ENCODE peak calls at places on chromosome 9, in eight cellular contexts. B, I, F, R, W, J, P and Y are unnamed samples.
A peak's percentile ranks its signal among the peaks of the same experiment; 100 is the strongest.

GRCh38 chr9:121616356-121616755 is 35.1 kb upstream of the DAB2IP start:
- DNase-seq in P (no peak), I (no peak), F (no peak), B (no peak), W (no peak), J (no peak), R (no peak), Y (no peak)

GRCh38 chr9:131650254-131650653 is 89.6 kb downstream of the RAPGEF1 start:
- DNase-seq in I (no peak), J (no peak), P (no peak), B (no peak), R (peak; percentile 76), F (no peak), W (peak; percentile 13), Y (no peak)

GRCh38 chr9:30235564-30235963 is 2148.9 kb upstream of the ACO1 start:
- DNase-seq in P (no peak), F (no peak), I (no peak), W (no peak), R (no peak), J (no peak), B (no peak), Y (no peak)

GRCh38 chr9:7799234-7799933 is at the start of gene DMAC1:
- DNase-seq in W (peak; percentile 84), F (peak; percentile 88), B (peak; percentile 76), J (peak; percentile 16), R (peak; percentile 78), I (peak; percentile 87), P (peak; percentile 79), Y (no peak)

GRCh38 chr9:37329576-37329975 is 92.9 kb upstream of the GRHPR start:
- DNase-seq in B (no peak), F (no peak), W (peak; percentile 10), R (no peak), I (no peak), J (no peak), P (no peak), Y (no peak)

GRCh38 chr9:111108946-111109345 is 70.7 kb upstream of the LPAR1 start:
- DNase-seq in B (no peak), R (peak; percentile 28), W (peak; percentile 40), P (no peak), F (no peak), I (no peak), J (no peak), Y (no peak)

GRCh38 chr9:132808645-132809044 is 69.4 kb downstream of the AK8 start:
- DNase-seq in R (no peak), P (no peak), B (no peak), F (no peak), J (no peak), I (no peak), W (no peak), Y (no peak)

GRCh38 chr9:16964228-16964627 is 93.8 kb upstream of the BNC2 start:
- DNase-seq in F (no peak), P (no peak), B (no peak), I (no peak), W (peak; percentile 99), J (no peak), R (no peak), Y (no peak)

GRCh38 chr9:112332272-112332671 is 1.1 kb downstream of the PTBP3 start:
- DNase-seq in R (no peak), J (no peak), F (no peak), I (no peak), P (no peak), B (no peak), W (no peak), Y (no peak)

GRCh38 chr9:121780641-121781040 is 129.2 kb downstream of the DAB2IP start:
- DNase-seq in W (no peak), I (no peak), B (no peak), R (no peak), F (peak; percentile 28), J (no peak), P (peak; percentile 17), Y (no peak)

GRCh38 chr9:123368023-123368422 is 12.0 kb downstream of the CRB2 start:
- DNase-seq in R (no peak), P (no peak), B (no peak), W (no peak), J (no peak), I (no peak), F (no peak), Y (no peak)

GRCh38 chr9:123362856-123363255 is 6.9 kb downstream of the CRB2 start:
- DNase-seq in F (no peak), B (no peak), J (no peak), P (no peak), I (no peak), R (no peak), W (no peak), Y (no peak)

GRCh38 chr9:123365881-123366528 is 10.0 kb downstream of the CRB2 start:
- DNase-seq in P (no peak), R (no peak), B (no peak), J (no peak), W (no peak), F (peak; percentile 88), I (no peak), Y (no peak)

GRCh38 chr9:123364241-123364824 is 8.3 kb downstream of the CRB2 start:
- DNase-seq in B (no peak), W (peak; percentile 79), R (no peak), F (no peak), J (no peak), P (no peak), I (no peak), Y (no peak)

DNA sequence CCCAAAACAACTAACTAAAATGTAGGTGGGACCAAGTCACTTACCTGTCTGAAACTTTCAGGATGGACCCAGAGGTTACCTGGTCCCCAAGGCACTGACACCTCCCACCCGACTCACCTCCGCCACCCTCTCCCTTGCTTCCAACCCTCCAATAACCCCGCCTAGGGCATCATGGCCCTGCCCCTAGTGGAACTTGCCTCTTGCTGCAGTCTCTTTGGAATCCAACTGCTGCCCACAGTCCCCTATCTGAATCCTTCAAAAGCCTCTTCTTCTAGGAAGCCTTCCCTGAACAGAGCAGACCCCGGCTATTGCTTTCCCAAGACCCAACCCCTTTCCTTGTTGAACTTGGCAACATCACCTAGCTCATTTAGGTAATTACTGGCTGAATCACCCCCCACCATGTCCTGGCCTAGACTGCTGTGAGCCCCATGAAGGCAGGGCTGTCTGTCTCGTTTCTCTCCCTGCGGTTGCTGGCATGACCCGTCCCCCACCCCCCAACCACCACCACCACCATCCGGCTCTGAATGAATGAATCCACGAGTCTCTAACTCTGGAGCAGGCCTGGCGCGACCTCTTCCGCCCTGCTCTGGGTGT is 9.4 kb downstream of the CRB2 start:
- DNase-seq in F (peak; percentile 76), W (no peak), P (no peak), I (no peak), B (no peak), R (no peak), J (no peak), Y (no peak)
- TF ChIP-seq CTCF in F (peak; percentile 62), W (peak; percentile 28), P (no peak), I (no peak), B (no peak), R (no peak), J (no peak), Y (no peak)

DNA sequence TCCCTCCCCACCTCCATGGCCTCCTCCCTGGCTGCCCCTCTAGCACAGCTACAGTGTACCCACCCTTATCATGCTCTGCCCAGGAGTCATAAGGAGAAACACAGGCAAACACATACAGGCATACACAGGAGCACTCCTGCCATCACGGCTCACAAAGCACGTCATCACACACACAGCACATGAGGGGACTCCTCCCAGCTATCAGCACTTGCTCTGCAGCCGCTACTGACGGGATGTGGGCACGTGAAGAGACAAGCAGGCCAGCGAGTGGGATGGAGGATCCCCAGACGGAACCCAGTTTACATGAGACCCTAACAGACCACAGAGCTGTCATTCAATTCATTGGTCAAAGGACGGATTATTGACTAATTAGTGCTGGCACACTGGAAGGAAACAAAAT is 53.7 kb downstream of the SEMA4D start:
- DNase-seq in W (no peak), R (no peak), I (no peak), J (no peak), F (no peak), P (no peak), B (no peak), Y (no peak)
- H3K4me1 ChIP-seq in W (peaks cover 9% of the 10 kb centered on the region), R (peaks cover 35% of the 10 kb centered on the region), I (peaks cover 4% of the 10 kb centered on the region), J (peaks cover 79% of the 10 kb centered on the region), F (peaks cover 4% of the 10 kb centered on the region), P (peaks cover 65% of the 10 kb centered on the region), B (peaks cover 27% of the 10 kb centered on the region), Y (peaks cover 43% of the 10 kb centered on the region)

DNA sequence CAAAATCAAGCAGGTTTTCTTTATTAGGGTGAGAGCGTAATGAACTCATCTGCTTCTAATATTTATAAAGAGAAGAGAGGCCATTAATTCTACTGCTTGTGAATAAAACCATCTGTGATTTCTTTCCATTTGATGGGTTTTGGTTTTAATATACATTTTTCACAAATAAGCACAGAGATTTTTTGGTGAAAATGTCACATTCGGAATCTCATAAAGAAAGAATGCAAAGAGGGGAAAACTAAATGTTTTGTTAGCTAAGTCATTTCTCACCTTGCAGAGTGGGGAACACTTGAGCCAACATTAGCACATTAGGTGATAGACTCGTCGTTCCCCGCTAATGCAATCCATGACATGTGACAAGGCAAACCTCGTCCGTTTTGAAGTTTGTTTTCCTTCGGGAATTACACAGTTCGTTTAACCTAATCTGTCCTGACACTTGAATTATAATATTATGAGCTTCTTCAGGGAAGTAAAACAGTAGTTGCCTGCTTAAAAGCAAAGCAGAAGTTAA is 95.9 kb upstream of the LMX1B start:
- DNase-seq in W (no peak), J (no peak), R (no peak), P (no peak), F (no peak), I (no peak), B (no peak), Y (no peak)
- H3K27ac ChIP-seq in W (no peak overlapping the region), J (peak overlapping the region; percentile 71), R (peak overlapping the region; percentile 61), P (no peak overlapping the region), F (no peak overlapping the region), I (no peak overlapping the region), B (peak overlapping the region; percentile 65), Y (peak overlapping the region; percentile 71)

GRCh38 chr9:72154468-72155281 is 5.4 kb downstream of the GDA start:
- DNase-seq in J (no peak), F (no peak), W (no peak), R (no peak), B (no peak), P (peak; percentile 28), I (peak; percentile 82), Y (no peak)

GRCh38 chr9:72160446-72161123 is 11.3 kb downstream of the GDA start:
- DNase-seq in R (no peak), J (no peak), I (no peak), B (no peak), P (no peak), F (no peak), W (no peak), Y (no peak)

GRCh38 chr9:72156586-72156985 is 7.3 kb downstream of the GDA start:
- DNase-seq in R (no peak), B (no peak), F (no peak), W (no peak), P (no peak), I (no peak), J (no peak), Y (no peak)

GRCh38 chr9:72155282-72155677 is 6.0 kb downstream of the GDA start:
- DNase-seq in F (no peak), B (no peak), I (no peak), P (no peak), W (no peak), J (no peak), R (no peak), Y (no peak)

DNA sequence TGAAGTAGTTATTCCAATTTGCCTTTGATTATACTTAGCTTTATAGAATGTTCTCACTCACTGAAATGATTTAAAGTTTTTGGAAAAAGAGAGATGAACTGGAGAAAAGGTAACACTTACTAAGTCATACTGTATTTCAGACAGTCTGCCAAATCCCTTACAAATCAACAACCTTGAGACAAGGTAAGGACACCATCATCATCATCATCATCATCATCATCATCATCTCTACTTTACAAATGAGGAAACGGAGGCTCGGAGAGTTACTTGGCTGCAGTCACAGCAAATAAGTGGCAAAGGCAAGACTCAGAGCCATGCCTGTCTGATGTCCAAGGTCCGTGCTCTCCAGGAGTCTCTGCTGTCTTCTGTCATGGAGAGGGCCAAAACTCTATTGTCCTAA is 9.4 kb downstream of the GDA start:
- DNase-seq in I (no peak), P (no peak), F (no peak), B (no peak), W (no peak), J (no peak), R (no peak), Y (no peak)
- TF ChIP-seq CTCF in I (no peak), P (no peak), F (no peak), B (no peak), W (no peak), J (no peak), R (no peak), Y (no peak)